ENCODE peak calls at places on chromosomes 2 and 18, in eight cellular contexts. One of them, this sample, is unnamed.

GRCh38 chr18:33711514-33711913 is 133.5 kb downstream of the ASXL3 start:
- DNase-seq in CD8-positive, alpha-beta T cell: no peak
- DNase-seq in H4: no peak
- DNase-seq in NCI-H1092 treated with DMSO at 0.1 percent for 48 hours: no peak
- DNase-seq in endodermal cell: no peak
- DNase-seq in HT1080: no peak
- DNase-seq in C1 segment of cervical spinal cord: no peak
- DNase-seq in Ammon's horn: peak; percentile 61
- DNase-seq in this sample: no peak

GRCh38 chr2:232013701-232014353 is 52.3 kb downstream of the DIS3L2 start:
- DNase-seq in CD8-positive, alpha-beta T cell: no peak
- DNase-seq in NCI-H1092 treated with DMSO at 0.1 percent for 48 hours: no peak
- DNase-seq in H4: peak; percentile 88
- DNase-seq in C1 segment of cervical spinal cord: no peak
- DNase-seq in HT1080: peak; percentile 95
- DNase-seq in Ammon's horn: no peak
- DNase-seq in endodermal cell: no peak
- DNase-seq in this sample: peak; percentile 50

GRCh38 chr2:200944467-200945394 is 18.7 kb downstream of the ORC2 start:
- DNase-seq in C1 segment of cervical spinal cord: no peak
- DNase-seq in HT1080: peak; percentile 94
- DNase-seq in H4: peak; percentile 71
- DNase-seq in Ammon's horn: no peak
- DNase-seq in CD8-positive, alpha-beta T cell: no peak
- DNase-seq in NCI-H1092 treated with DMSO at 0.1 percent for 48 hours: no peak
- DNase-seq in endodermal cell: no peak
- DNase-seq in this sample: peak; percentile 68

GRCh38 chr2:43158259-43158880 is 68.0 kb downstream of the ZFP36L2 start:
- DNase-seq in C1 segment of cervical spinal cord: no peak
- DNase-seq in NCI-H1092 treated with DMSO at 0.1 percent for 48 hours: no peak
- DNase-seq in CD8-positive, alpha-beta T cell: no peak
- DNase-seq in Ammon's horn: peak; percentile 54
- DNase-seq in endodermal cell: no peak
- DNase-seq in HT1080: peak; percentile 83
- DNase-seq in H4: peak; percentile 81
- DNase-seq in this sample: peak; percentile 57

GRCh38 chr2:56199492-56199891 is 15.7 kb downstream of the CCDC85A start:
- DNase-seq in H4: peak; percentile 12
- DNase-seq in C1 segment of cervical spinal cord: no peak
- DNase-seq in NCI-H1092 treated with DMSO at 0.1 percent for 48 hours: no peak
- DNase-seq in CD8-positive, alpha-beta T cell: no peak
- DNase-seq in HT1080: no peak
- DNase-seq in Ammon's horn: no peak
- DNase-seq in endodermal cell: no peak
- DNase-seq in this sample: no peak

GRCh38 chr2:21772624-21773023 is 648.9 kb downstream of the TDRD15 start:
- DNase-seq in HT1080: no peak
- DNase-seq in H4: no peak
- DNase-seq in CD8-positive, alpha-beta T cell: no peak
- DNase-seq in C1 segment of cervical spinal cord: no peak
- DNase-seq in Ammon's horn: no peak
- DNase-seq in NCI-H1092 treated with DMSO at 0.1 percent for 48 hours: no peak
- DNase-seq in endodermal cell: no peak
- DNase-seq in this sample: peak; percentile 74

GRCh38 chr2:228774548-228774947 is 496.5 kb downstream of the PID1 start:
- DNase-seq in C1 segment of cervical spinal cord: no peak
- DNase-seq in NCI-H1092 treated with DMSO at 0.1 percent for 48 hours: no peak
- DNase-seq in HT1080: no peak
- DNase-seq in Ammon's horn: no peak
- DNase-seq in CD8-positive, alpha-beta T cell: no peak
- DNase-seq in endodermal cell: no peak
- DNase-seq in H4: no peak
- DNase-seq in this sample: no peak

GRCh38 chr2:181466661-181467576 is 9.7 kb downstream of the ITGA4 start:
- DNase-seq in NCI-H1092 treated with DMSO at 0.1 percent for 48 hours: peak; percentile 13
- DNase-seq in endodermal cell: peak; percentile 88
- DNase-seq in CD8-positive, alpha-beta T cell: peak; percentile 62
- DNase-seq in HT1080: no peak
- DNase-seq in C1 segment of cervical spinal cord: no peak
- DNase-seq in H4: peak; percentile 54
- DNase-seq in Ammon's horn: peak; percentile 56
- DNase-seq in this sample: peak; percentile 33

GRCh38 chr2:161651547-161651946 is 27.3 kb downstream of the SLC4A10 start:
- DNase-seq in Ammon's horn: no peak
- DNase-seq in C1 segment of cervical spinal cord: no peak
- DNase-seq in H4: no peak
- DNase-seq in endodermal cell: peak; percentile 36
- DNase-seq in CD8-positive, alpha-beta T cell: no peak
- DNase-seq in HT1080: no peak
- DNase-seq in NCI-H1092 treated with DMSO at 0.1 percent for 48 hours: no peak
- DNase-seq in this sample: no peak

GRCh38 chr2:51103205-51103604 is 71.3 kb upstream of the NRXN1 start:
- DNase-seq in HT1080: peak; percentile 87
- DNase-seq in NCI-H1092 treated with DMSO at 0.1 percent for 48 hours: no peak
- DNase-seq in C1 segment of cervical spinal cord: no peak
- DNase-seq in Ammon's horn: no peak
- DNase-seq in H4: peak; percentile 40
- DNase-seq in endodermal cell: peak; percentile 79
- DNase-seq in CD8-positive, alpha-beta T cell: no peak
- DNase-seq in this sample: peak; percentile 38